ENCODE peak calls at places on chromosomes 12 and 14, in six cellular contexts. U is HCT116, G is body of pancreas, C is endothelial cell, Y is HFFc6, F is thoracic aorta. P is an unnamed sample.

GRCh38 chr12:24821691-24822090 is 127.2 kb downstream of the BCAT1 start:
- DNase-seq in U (no peak), F (no peak), Y (peak), C (no peak), G (no peak), P (no peak)

GRCh38 chr12:49039421-49040363 is 20.9 kb downstream of the KMT2D start:
- DNase-seq in C (no peak), Y (no peak), G (no peak), U (no peak), F (no peak), P (no peak)

GRCh38 chr12:62772556-62772955 is 162.4 kb downstream of the PPM1H start:
- DNase-seq in Y (peak), C (peak), G (no peak), U (no peak), F (no peak), P (no peak)

GRCh38 chr12:31772685-31773222 is 43.9 kb upstream of the AMN1 start:
- DNase-seq in Y (no peak), F (no peak), U (no peak), C (peak), G (no peak), P (no peak)

GRCh38 chr12:38823743-38824142 is 81.6 kb downstream of the CPNE8 start:
- DNase-seq in U (no peak), F (no peak), Y (no peak), C (no peak), G (no peak), P (no peak)

GRCh38 chr14:32826404-32827082 is 112.1 kb upstream of the NPAS3 start:
- DNase-seq in U (no peak), C (no peak), G (no peak), F (no peak), Y (no peak), P (peak)

GRCh38 chr14:101575581-101575980 is 14.3 kb downstream of the DIO3 start:
- DNase-seq in G (no peak), U (no peak), F (no peak), Y (no peak), C (no peak), P (no peak)

GRCh38 chr12:95286713-95287112 is 69.1 kb downstream of the VEZT start:
- DNase-seq in F (no peak), C (no peak), U (no peak), Y (no peak), G (no peak), P (no peak)

GRCh38 chr12:108753969-108754368 is 22.7 kb upstream of the CORO1C start:
- DNase-seq in F (no peak), G (no peak), C (no peak), Y (no peak), U (no peak), P (no peak)

GRCh38 chr14:90193925-90194324 is 62.4 kb upstream of the PSMC1 start:
- DNase-seq in Y (no peak), F (no peak), U (peak), C (peak), G (no peak), P (no peak)

GRCh38 chr14:55535521-55536207 is 44.3 kb upstream of the KTN1 start:
- DNase-seq in F (no peak), U (no peak), Y (no peak), C (no peak), G (no peak), P (no peak)

GRCh38 chr12:99915251-99916082 is 69.3 kb downstream of the ANKS1B start:
- DNase-seq in G (no peak), F (no peak), C (no peak), Y (peak), U (no peak), P (no peak)

GRCh38 chr12:59041241-59042121 is 121.2 kb upstream of the LRIG3 start:
- DNase-seq in U (peak), Y (peak), G (no peak), C (no peak), F (no peak), P (no peak)

GRCh38 chr14:67650694-67651093 is 23.7 kb downstream of the VTI1B start:
- DNase-seq in F (no peak), Y (peak), C (no peak), G (no peak), U (no peak), P (no peak)

DNA sequence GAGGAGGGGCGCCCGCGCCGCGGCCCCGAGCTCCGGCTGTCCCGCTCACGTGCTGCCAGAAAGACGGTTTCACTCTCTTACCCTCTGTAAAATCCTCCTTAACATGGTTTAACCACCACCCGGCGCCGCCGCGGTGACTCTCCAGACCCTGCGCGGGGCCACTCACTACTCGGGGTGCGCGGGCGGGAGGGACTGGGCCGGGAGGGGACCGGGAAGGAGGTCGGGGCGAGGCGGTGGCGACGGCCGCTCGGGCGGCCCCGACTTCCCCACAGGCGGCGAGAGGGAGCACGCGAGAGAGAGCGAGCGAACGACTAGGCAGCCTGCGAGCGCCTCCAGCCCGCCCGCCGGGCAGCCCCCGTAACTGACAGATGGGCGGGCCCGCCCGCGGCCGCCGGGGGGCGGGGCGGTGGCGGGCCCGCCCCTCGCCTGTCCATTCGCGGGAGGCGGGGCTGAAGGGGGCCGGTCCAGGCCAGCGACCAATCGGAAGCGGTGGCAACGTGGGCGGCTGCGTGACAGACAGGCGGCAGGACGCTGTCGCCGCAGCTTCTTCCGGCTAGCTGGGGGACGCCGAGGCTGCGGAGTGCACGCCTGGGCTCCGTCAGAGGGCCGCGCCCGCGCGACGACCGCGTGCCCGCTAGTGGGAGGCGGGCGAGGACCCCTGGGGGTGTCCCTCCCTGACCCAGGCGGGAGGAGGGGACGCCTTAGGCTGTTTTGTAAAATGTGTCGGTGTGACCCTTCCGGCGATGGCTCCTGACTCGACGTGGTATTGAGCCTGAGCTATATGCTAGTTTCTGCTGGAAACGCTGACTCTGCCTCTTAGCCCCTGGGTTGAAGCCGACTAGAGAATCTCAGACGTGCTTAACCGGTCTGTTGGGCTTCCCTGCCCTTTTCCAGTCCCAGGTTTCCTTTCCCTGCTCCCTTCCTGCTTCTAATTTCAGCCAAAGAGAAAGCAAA is at the start of gene EEA1:
- DNase-seq in C (peak), U (peak), Y (peak), F (peak), G (peak), P (peak)
- TF ChIP-seq CTCF in C (peak), U (no peak), Y (peak), F (peak), G (no peak), P (peak)

DNA sequence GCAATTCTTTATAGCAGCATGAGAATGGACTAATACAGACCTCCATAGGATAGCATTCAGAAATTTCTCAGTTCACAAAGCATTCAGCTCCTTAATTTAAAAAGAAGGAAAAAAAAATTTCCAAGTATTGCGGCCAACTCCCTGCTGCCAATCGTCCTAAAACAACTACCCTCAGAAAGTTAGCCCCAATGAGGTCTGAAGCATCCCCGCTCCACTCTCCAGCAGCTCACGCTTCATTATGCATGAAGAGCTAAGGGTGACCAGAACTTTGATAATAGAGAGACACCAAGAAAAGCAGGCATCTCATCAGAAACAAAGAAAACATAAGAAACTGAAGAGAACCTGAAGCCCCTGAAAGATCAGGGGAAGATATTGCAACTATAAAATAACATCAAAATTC is 172.8 kb upstream of the NUDT4 start:
- DNase-seq in G (no peak), F (no peak), Y (no peak), U (no peak), C (no peak), P (no peak)
- TF ChIP-seq CTCF in G (no peak), F (no peak), Y (no peak), U (no peak), C (no peak), P (no peak)

GRCh38 chr14:105010891-105011291 is 10.0 kb downstream of the CDCA4 start:
- DNase-seq in G (no peak), U (no peak), Y (no peak), C (no peak), F (no peak), P (no peak)

GRCh38 chr14:105014032-105014431 is 6.9 kb downstream of the CDCA4 start:
- DNase-seq in F (no peak), U (no peak), C (no peak), Y (no peak), G (no peak), P (no peak)

GRCh38 chr14:105011312-105011990 is 9.4 kb downstream of the CDCA4 start:
- DNase-seq in F (no peak), U (no peak), Y (no peak), G (no peak), C (no peak), P (no peak)

GRCh38 chr14:105013150-105013787 is 7.6 kb downstream of the CDCA4 start:
- DNase-seq in F (no peak), Y (no peak), C (no peak), G (no peak), U (no peak), P (no peak)

GRCh38 chr14:105012171-105012985 is 8.5 kb downstream of the CDCA4 start:
- DNase-seq in U (no peak), C (no peak), F (no peak), G (no peak), Y (no peak), P (no peak)
- TF ChIP-seq CTCF in U (peak), C (no peak), F (peak), G (no peak), Y (peak), P (no peak)

DNA sequence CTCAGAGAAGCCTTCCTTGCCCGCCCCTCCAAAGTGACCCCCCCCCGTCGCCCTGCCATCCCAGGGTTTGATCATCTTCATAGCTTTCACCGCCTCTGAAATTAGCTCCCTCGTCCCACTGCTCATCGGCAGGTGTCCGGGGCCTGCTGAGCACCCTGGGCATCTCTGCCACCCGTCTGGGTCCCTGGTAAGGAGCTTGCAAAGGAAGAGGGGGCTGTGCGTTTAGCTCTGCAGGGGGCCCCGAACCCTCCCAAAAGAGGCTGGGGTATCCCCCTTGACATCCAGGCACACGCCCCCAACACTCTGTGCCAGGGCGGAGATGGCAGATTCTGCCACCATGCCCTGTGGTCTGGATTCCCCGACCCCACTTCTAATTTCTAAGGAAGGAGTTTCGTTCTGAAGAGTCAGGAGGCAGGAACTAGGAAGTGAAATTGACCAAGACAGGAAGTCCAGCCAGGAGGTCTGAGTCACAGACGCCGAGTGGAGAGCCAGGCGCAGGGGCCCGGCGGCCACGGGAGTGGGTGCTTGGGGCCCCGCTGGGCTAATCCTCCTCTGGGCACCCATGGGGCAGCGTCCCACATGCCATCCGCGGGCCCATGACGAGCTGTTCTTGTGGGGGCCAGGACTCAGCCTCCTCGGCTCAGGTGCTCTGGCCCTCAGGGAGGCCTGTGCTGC is 95.7 kb downstream of the RFLNA start:
- DNase-seq in F (no peak), G (no peak), U (peak), Y (peak), C (no peak), P (no peak)
- TF ChIP-seq CTCF in F (no peak), G (no peak), U (no peak), Y (no peak), C (no peak), P (no peak)

DNA sequence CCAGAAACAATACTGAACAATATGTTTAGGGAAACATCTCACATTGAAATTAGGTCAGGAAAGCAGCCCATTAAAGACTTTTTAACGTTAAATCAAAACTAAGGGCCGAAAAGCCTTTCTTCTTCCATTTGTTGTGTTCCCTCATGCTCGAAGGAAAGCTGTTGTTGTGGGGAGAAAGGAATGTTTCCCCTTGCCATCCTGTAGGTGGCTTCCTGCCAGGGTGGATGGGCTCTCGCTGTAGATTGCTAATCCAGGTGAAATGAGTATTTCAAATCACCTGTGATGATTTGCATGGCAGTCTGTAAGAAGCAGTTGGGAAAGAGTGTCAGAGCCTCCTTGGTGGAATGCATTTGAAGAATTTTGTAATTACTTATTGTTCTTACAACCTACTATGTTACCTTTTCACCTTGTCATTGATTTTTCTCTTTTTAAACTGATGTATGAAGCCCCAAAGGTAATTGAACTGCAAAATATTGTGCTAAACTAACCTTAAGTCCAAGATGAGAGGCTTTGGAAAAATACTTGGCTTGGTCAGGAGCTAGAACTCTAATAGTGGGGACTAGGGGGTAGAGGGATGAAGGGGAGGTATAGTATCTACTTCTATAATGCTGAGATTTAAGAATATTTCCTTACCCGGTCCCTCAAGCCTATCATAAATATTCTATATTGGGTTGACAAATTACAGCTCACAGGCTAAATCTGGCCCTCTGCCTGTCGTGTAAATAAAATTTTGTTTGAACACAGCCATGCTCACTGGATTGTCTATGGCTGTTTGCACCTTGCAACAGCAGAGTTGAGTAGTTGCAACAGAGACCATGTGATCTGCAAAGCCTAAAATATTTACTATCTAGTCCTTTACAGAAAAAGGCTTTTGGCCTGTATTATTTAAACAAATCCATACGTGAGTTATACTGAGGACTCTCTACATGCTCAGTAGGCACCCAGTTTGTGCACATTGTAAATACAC is 7.7 kb upstream of the DCP1B start:
- DNase-seq in Y (no peak), G (no peak), U (no peak), C (no peak), F (no peak), P (no peak)
- TF ChIP-seq CTCF in Y (no peak), G (no peak), U (no peak), C (no peak), F (no peak), P (no peak)

GRCh38 chr14:98006008-98006407 is 1208.8 kb downstream of the VRK1 start:
- DNase-seq in U (no peak), Y (no peak), F (no peak), G (no peak), C (no peak), P (no peak)
- TF ChIP-seq CTCF in U (no peak), Y (no peak), F (no peak), G (no peak), C (no peak), P (no peak)

GRCh38 chr12:1011091-1011490 is 20.1 kb downstream of the ERC1 start:
- DNase-seq in F (no peak), U (no peak), C (no peak), Y (no peak), G (no peak), P (no peak)

GRCh38 chr12:1007994-1008393 is 17.0 kb downstream of the ERC1 start:
- DNase-seq in F (no peak), G (no peak), C (no peak), Y (no peak), U (no peak), P (no peak)

GRCh38 chr12:1019283-1019682 is 28.3 kb downstream of the ERC1 start:
- DNase-seq in F (no peak), Y (no peak), C (no peak), G (no peak), U (no peak), P (no peak)

GRCh38 chr12:1013618-1014489 is 22.8 kb downstream of the ERC1 start:
- DNase-seq in C (no peak), F (no peak), G (no peak), Y (peak), U (peak), P (no peak)
- TF ChIP-seq CTCF in C (no peak), F (no peak), G (no peak), Y (no peak), U (no peak), P (no peak)

GRCh38 chr14:103887557-103888115 is 40.3 kb upstream of the PPP1R13B start:
- DNase-seq in F (no peak), U (no peak), C (no peak), Y (no peak), G (no peak), P (no peak)

GRCh38 chr14:103884854-103885253 is 37.5 kb upstream of the PPP1R13B start:
- DNase-seq in Y (no peak), G (no peak), C (no peak), F (no peak), U (no peak), P (no peak)

GRCh38 chr14:103887170-103887501 is 39.8 kb upstream of the PPP1R13B start:
- DNase-seq in U (no peak), C (no peak), F (no peak), G (no peak), Y (no peak), P (no peak)

GRCh38 chr14:103885509-103885932 is 38.1 kb upstream of the PPP1R13B start:
- DNase-seq in C (no peak), Y (no peak), U (no peak), F (no peak), G (no peak), P (no peak)

GRCh38 chr14:103886304-103887169 is 39.2 kb upstream of the PPP1R13B start:
- DNase-seq in U (no peak), C (no peak), F (no peak), G (no peak), Y (no peak), P (peak)
- TF ChIP-seq CTCF in U (no peak), C (no peak), F (no peak), G (no peak), Y (peak), P (no peak)

P was measured in testis.